ENCODE peak calls at places on chromosomes 13 and 19, in four cellular contexts. P is brain microvascular endothelial cell, C is upper lobe of left lung, W is GM10248. S is an unnamed sample.

GRCh38 chr13:74974234-74974879 is 507.6 kb downstream of the TBC1D4 start:
- DNase-seq in P (no peak), C (no peak), W (no peak), S (no peak)

GRCh38 chr19:805161-805561 is 7.9 kb downstream of the PTBP1 start:
- DNase-seq in P (no peak), C (no peak), W (no peak), S (no peak)

GRCh38 chr19:17751103-17751911 is at the start of gene FCHO1:
- DNase-seq in P (no peak), C (peak), W (peak), S (peak)

GRCh38 chr19:28208745-28209144 is 1004.2 kb downstream of the UQCRFS1 start:
- DNase-seq in P (no peak), C (no peak), W (no peak), S (no peak)

GRCh38 chr13:97275265-97275664 is 53.1 kb downstream of the MBNL2 start:
- DNase-seq in P (peak), C (no peak), W (no peak), S (no peak)

GRCh38 chr19:51808333-51808986 is 13.5 kb downstream of the FPR3 start:
- DNase-seq in P (no peak), C (no peak), W (no peak), S (no peak)

GRCh38 chr19:48511800-48512503 is at the start of gene LMTK3:
- DNase-seq in P (no peak), C (no peak), W (peak), S (no peak)

GRCh38 chr19:17292301-17293074 is 10.7 kb downstream of the ABHD8 start:
- DNase-seq in P (peak), C (peak), W (peak), S (peak)

GRCh38 chr13:101139076-101139475 is 277.2 kb downstream of the NALCN start:
- DNase-seq in P (no peak), C (no peak), W (no peak), S (no peak)

GRCh38 chr13:33379597-33379996 is 94.0 kb upstream of the STARD13 start:
- DNase-seq in P (no peak), C (no peak), W (no peak), S (no peak)

GRCh38 chr13:70994204-70994603 is 872.8 kb downstream of the DACH1 start:
- DNase-seq in P (no peak), C (no peak), W (no peak), S (no peak)

GRCh38 chr19:31354316-31354715 is 5.1 kb upstream of the TSHZ3 start:
- DNase-seq in P (no peak), C (no peak), W (no peak), S (no peak)

GRCh38 chr19:49638360-49638759 is 1.6 kb downstream of the RRAS start:
- DNase-seq in P (no peak), C (no peak), W (no peak), S (no peak)

GRCh38 chr19:49639401-49640112 is 386 bp downstream of the RRAS start:
- DNase-seq in P (no peak), C (no peak), W (no peak), S (no peak)

GRCh38 chr19:49636230-49636932 is 3.6 kb downstream of the RRAS start:
- DNase-seq in P (no peak), C (no peak), W (no peak), S (no peak)

GRCh38 chr19:49635530-49636229 is 4.3 kb downstream of the RRAS start:
- DNase-seq in P (no peak), C (peak), W (no peak), S (no peak)

DNA sequence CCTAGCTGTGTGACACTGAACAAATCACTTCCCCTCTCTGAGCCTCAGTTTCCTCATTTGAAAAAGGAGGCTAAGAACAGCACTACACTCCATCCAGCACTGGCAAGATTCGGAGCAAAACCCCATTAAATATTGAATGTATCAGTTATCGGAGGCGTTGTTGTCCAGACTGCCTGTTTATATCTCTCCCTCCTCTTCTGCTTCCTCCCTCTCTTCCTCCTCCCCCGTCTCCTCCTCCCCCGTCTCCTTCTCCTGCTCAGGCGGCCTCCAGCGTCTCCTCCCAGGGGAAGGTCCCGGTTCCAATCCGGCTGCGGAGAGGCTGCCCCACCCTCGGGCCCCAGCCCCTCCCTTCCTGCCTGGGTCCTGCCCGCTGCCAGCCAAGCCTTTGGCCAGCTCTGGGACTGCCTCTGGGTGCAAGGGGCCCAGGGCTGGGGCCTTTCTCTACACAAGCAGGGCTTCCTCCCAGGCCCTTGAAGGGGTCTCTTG is 2.0 kb downstream of the RRAS start:
- DNase-seq in P (peak), C (peak), W (no peak), S (no peak)
- TF ChIP-seq CTCF in P (no peak), C (no peak), W (no peak), S (no peak)

DNA sequence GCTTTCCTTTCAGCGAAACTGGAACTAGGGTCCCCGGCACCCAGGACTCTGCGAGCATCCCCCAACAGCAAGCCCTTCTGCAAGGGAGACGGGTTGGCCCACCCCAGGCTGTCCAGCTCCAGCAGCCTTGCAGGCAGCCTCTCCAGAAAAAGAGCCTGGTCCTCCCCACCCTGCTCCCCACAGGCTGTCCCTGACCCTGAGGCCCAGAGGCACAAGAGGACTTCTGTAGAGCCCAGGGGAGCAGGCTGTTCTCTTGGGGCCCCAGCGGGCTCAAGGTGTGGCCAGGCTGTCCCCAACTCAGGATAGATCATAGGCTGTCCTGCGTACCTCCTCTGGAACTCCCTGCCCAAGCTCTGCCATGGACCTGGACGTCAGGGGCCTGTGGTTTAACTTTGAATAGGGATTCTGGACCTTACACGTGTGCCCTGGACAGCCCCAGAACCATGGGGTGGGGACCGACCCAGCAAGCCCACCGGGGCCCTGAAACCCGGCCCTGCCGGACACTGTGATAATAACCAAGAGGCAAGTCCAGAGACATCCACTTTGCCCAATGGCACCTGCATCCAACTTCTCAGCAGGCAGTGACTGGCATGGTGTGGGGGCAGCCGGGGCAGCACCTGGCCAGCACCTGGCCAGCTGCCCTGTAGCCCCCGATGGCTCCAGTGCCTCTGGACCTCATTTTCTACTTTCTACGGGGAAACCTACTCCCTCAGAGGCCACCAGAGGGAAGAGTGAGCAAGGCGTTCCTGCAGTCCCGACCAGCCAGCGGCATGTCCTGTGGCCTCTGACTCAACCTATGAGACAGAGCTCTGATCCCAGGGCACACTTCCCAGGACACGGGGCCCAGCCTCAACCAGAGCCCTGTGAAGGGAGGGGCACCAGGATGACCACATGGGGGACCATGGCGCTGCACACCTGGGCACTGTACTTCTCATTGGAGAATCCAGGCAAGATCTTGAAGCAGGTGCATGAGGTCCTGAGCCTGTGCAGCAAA is 50.9 kb upstream of the TPM4 start:
- DNase-seq in P (peak), C (peak), W (no peak), S (no peak)
- TF ChIP-seq CTCF in P (peak), C (no peak), W (no peak), S (no peak)

GRCh38 chr13:27835799-27836198 is 43.5 kb downstream of the GSX1 start:
- DNase-seq in P (no peak), C (no peak), W (no peak), S (no peak)
- TF ChIP-seq CTCF in P (no peak), C (no peak), W (no peak), S (no peak)

GRCh38 chr19:19321143-19321577 is 531 bp downstream of the MAU2 start:
- DNase-seq in P (no peak), C (no peak), W (no peak), S (no peak)
- TF ChIP-seq CTCF in P (peak), C (no peak), W (no peak), S (no peak)

DNA sequence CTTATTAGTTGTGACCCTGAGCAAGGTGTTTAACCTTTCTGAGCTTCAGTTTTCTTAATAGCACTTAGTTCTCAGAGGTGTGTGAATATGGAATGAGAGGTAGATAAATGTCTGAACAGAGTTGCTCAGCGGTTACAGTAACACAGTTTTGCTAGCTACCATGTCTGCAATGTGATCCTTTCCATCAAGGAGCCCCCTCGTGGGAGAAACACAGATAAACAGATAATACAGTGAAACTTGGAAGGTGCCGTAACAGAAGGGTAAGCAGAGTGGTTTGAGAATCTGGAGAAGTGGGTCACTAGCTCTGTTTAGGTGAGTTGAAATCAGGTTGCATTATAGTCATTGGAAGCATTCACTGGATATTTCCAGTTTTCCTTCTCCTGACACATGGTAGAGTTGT is 38.9 kb downstream of the IRS2 start:
- DNase-seq in P (no peak), C (no peak), W (no peak), S (no peak)
- TF ChIP-seq CTCF in P (peak), C (no peak), W (no peak), S (no peak)

GRCh38 chr19:19406878-19407639 is 1.6 kb downstream of the GATAD2A start:
- DNase-seq in P (peak), C (peak), W (no peak), S (no peak)
- TF ChIP-seq CTCF in P (peak), C (no peak), W (peak), S (no peak)

GRCh38 chr13:54953786-54954185 is 1925.2 kb downstream of the OLFM4 start:
- DNase-seq in P (no peak), C (no peak), W (no peak), S (no peak)

GRCh38 chr13:54949735-54950134 is 1921.1 kb downstream of the OLFM4 start:
- DNase-seq in P (no peak), C (no peak), W (no peak), S (no peak)

GRCh38 chr13:54945978-54946377 is 1917.4 kb downstream of the OLFM4 start:
- DNase-seq in P (no peak), C (no peak), W (no peak), S (no peak)

GRCh38 chr13:54950546-54950945 is 1921.9 kb downstream of the OLFM4 start:
- DNase-seq in P (no peak), C (no peak), W (no peak), S (no peak)
- TF ChIP-seq CTCF in P (no peak), C (no peak), W (no peak), S (no peak)

DNA sequence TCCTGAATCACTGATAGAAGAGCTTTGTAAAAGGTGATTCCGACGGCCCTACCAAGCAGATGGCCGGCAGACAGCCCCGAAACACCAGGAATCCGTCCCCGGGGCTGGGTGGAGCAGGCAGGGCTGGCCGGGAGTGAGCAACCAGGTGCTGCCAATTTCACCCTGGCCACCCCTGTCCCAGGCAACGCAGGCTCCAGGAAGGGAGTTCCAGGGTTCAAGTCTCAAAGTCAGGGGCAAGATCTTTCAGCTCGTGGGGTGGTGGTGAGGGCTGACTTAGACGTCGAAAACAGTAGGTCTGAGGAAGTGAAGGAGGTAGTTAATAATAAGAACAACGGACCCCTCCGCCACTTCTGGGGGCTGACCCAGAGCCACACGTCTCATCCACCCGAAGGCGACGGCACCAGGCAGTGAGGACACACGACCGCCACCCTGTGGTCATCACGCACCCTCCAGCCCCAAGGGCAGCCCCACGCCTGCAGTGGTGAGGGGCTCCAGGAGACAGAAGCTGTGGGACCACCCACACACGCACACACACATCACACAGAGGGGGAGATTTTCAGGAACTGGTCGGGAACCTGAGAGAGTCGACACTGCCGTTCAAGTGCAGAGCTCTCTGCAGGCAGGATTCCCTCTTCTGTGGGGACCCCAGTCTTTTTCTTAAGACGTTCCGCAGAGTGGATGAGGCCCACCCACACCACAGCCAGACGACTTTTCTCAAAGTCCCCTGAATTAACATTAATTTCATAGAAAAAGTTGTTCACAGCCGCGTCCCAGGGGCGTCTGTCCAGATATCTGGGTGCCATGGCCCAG is 67.2 kb downstream of the SPACA7 start:
- DNase-seq in P (no peak), C (peak), W (no peak), S (no peak)
- TF ChIP-seq CTCF in P (peak), C (no peak), W (peak), S (no peak)

S was measured in activated B cell treated with CpG ODN at 0.5 μM for 24 hours.